ENCODE peak calls at places on chromosome 4, in seven cellular contexts. Y is lung; O is cardiac fibroblast; M is AG04449; F is CD8-positive, alpha-beta T cell; K is astrocyte of the spinal cord; X is endodermal cell. L is an unnamed sample.

GRCh38 chr4:157115613-157116340 is 39.8 kb downstream of the GLRB start:
- DNase-seq in Y (no peak), O (peak), M (peak), F (no peak), K (peak), X (no peak), L (peak)

GRCh38 chr4:129146639-129147038 is 50.7 kb downstream of the C4orf33 start:
- DNase-seq in Y (no peak), O (no peak), M (no peak), F (no peak), K (no peak), X (no peak), L (no peak)

GRCh38 chr4:185524888-185525863 is 10.1 kb downstream of the PDLIM3 start:
- DNase-seq in Y (no peak), O (no peak), M (no peak), F (no peak), K (no peak), X (no peak), L (no peak)

GRCh38 chr4:2750719-2751605 is 5.2 kb downstream of the TNIP2 start:
- DNase-seq in Y (no peak), O (no peak), M (no peak), F (no peak), K (no peak), X (no peak), L (no peak)

GRCh38 chr4:153735901-153736461 is 23.8 kb downstream of the RNF175 start:
- DNase-seq in Y (no peak), O (no peak), M (no peak), F (no peak), K (no peak), X (no peak), L (no peak)

GRCh38 chr4:153514001-153514526 is 47.9 kb downstream of the TMEM131L start:
- DNase-seq in Y (no peak), O (peak), M (peak), F (no peak), K (peak), X (no peak), L (no peak)

GRCh38 chr4:14520171-14520570 is 482.1 kb upstream of the CPEB2 start:
- DNase-seq in Y (no peak), O (peak), M (no peak), F (no peak), K (peak), X (no peak), L (no peak)

GRCh38 chr4:78058591-78059523 is 1.7 kb downstream of the FRAS1 start:
- DNase-seq in Y (peak), O (peak), M (no peak), F (no peak), K (peak), X (peak), L (peak)

GRCh38 chr4:137956256-137956655 is 285.9 kb downstream of the SLC7A11 start:
- DNase-seq in Y (no peak), O (peak), M (no peak), F (no peak), K (no peak), X (no peak), L (no peak)

GRCh38 chr4:171101845-171102244 is 711.4 kb upstream of the GALNTL6 start:
- DNase-seq in Y (no peak), O (no peak), M (no peak), F (no peak), K (no peak), X (no peak), L (no peak)

GRCh38 chr4:40316333-40316781 is 18.8 kb upstream of the CHRNA9 start:
- DNase-seq in Y (no peak), O (peak), M (peak), F (no peak), K (peak), X (no peak), L (peak)

GRCh38 chr4:79764118-79764517 is 308.9 kb downstream of the ANTXR2 start:
- DNase-seq in Y (no peak), O (no peak), M (no peak), F (no peak), K (no peak), X (no peak), L (no peak)

GRCh38 chr4:8009710-8010534 is 70.3 kb upstream of the AFAP1 start:
- DNase-seq in Y (no peak), O (no peak), M (no peak), F (no peak), K (no peak), X (no peak), L (no peak)

GRCh38 chr4:88527787-88528186 is 4.2 kb upstream of the PYURF start:
- DNase-seq in Y (no peak), O (no peak), M (no peak), F (no peak), K (no peak), X (no peak), L (no peak)

GRCh38 chr4:88533088-88533790 is 9.7 kb upstream of the PYURF start:
- DNase-seq in Y (no peak), O (peak), M (no peak), F (no peak), K (peak), X (peak), L (no peak)

GRCh38 chr4:88526221-88526815 is 2.7 kb upstream of the PYURF start:
- DNase-seq in Y (no peak), O (peak), M (no peak), F (no peak), K (no peak), X (no peak), L (no peak)

GRCh38 chr4:88531549-88531948 is 8.0 kb upstream of the PYURF start:
- DNase-seq in Y (no peak), O (no peak), M (no peak), F (no peak), K (peak), X (no peak), L (no peak)

GRCh38 chr4:88528861-88529260 is 5.3 kb upstream of the PYURF start:
- DNase-seq in Y (no peak), O (peak), M (no peak), F (no peak), K (no peak), X (no peak), L (no peak)
- TF ChIP-seq CTCF in Y (no peak), O (peak), M (no peak), F (no peak), K (no peak), X (no peak), L (no peak)

GRCh38 chr4:118032691-118033090 is 1.6 kb upstream of the NDST3 start:
- DNase-seq in Y (no peak), O (no peak), M (no peak), F (no peak), K (peak), X (peak), L (no peak)
- H3K4me3 ChIP-seq in Y (no peak), O (no peak), M (no peak), F (no peak), K (peak), X (peak), L (peak)

DNA sequence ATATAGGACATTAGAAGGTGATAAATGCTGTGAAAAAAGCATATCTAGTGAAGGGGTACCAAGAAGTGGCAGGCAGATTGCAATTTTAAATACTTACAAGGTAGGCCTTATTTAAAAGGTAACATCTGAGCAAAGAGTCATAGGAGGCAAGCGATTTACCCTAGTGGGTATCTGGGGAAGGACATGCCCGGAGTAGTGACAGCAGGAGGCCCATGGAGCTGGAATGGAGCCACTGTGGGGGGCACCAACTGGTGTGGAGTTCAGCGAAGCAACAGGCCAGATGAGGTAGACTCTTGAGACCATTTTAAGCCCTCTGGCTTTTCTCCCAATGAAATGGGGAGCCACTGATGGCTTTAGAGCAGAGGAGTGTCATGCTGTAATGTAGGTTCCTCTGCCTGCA is 37.3 kb downstream of the SEC24D start:
- DNase-seq in Y (no peak), O (no peak), M (no peak), F (no peak), K (no peak), X (peak), L (no peak)
- TF ChIP-seq CTCF in Y (no peak), O (peak), M (no peak), F (no peak), K (peak), X (peak), L (no peak)

GRCh38 chr4:106304632-106305031 is 11.4 kb downstream of the TBCK start:
- DNase-seq in Y (no peak), O (no peak), M (no peak), F (no peak), K (no peak), X (no peak), L (no peak)

GRCh38 chr4:106303548-106303947 is 12.5 kb downstream of the TBCK start:
- DNase-seq in Y (no peak), O (no peak), M (no peak), F (no peak), K (no peak), X (no peak), L (no peak)

GRCh38 chr4:106305435-106306055 is 10.5 kb downstream of the TBCK start:
- DNase-seq in Y (no peak), O (no peak), M (no peak), F (no peak), K (no peak), X (no peak), L (no peak)

GRCh38 chr4:106301393-106302084 is 14.5 kb downstream of the TBCK start:
- DNase-seq in Y (no peak), O (peak), M (no peak), F (no peak), K (no peak), X (no peak), L (no peak)

GRCh38 chr4:106306561-106306960 is 9.4 kb downstream of the TBCK start:
- DNase-seq in Y (no peak), O (no peak), M (no peak), F (no peak), K (no peak), X (no peak), L (no peak)
- H3K4me3 ChIP-seq in Y (no peak), O (no peak), M (no peak), F (no peak), K (no peak), X (no peak), L (no peak)

DNA sequence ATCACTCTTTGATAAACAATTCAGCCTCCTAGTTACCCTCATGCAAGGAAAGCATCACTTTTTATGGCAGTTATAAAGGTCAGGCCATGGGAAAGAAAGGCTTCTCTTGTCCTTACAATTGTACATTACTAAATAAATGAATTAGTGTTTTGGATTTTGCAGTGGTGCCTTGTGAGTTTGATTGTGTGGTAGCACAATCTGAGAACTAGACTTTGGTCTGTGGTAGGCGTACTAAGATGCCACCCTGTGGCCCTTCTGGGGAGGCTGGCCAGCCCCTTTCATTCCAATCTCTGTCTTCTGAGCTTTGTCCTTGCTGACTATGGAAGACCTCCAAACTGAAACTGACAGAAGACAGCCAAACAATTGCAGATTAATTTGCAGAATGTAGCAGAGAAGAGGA is 14.6 kb upstream of the HNRNPD start:
- DNase-seq in Y (no peak), O (no peak), M (no peak), F (no peak), K (no peak), X (no peak), L (no peak)
- TF ChIP-seq CTCF in Y (no peak), O (no peak), M (no peak), F (no peak), K (no peak), X (peak), L (peak)

DNA sequence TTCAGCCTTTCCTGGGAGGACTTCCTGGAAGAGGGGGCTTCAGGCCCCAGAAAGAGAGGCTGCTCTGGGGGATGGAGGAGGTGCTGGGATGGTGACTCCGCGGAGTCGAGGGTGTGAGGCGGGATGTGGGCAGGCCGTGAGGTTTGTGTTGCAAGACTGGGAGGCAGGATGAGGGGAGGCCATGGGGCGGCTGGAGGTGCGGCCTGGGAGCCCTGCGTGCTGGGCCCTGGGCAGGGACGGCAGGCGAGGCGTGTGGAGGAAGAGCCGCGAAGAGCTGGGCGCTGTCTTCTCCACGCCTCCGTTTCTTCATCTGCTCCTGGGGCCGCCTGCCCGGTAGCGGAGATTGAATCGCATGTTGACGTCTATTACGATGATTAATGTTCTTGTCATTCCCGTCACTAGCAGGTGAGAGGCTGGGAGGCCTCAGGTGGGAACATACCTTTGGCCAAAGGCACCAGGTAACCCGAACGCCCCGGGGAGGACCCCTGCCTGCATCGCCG is 854 bp upstream of the FGFRL1 start:
- DNase-seq in Y (peak), O (peak), M (peak), F (peak), K (peak), X (peak), L (no peak)
- H3K4me3 ChIP-seq in Y (no peak), O (peak), M (peak), F (peak), K (peak), X (no peak), L (peak)

GRCh38 chr4:177441803-177442622 is at the start of gene AGA:
- DNase-seq in Y (peak), O (peak), M (peak), F (peak), K (peak), X (peak), L (peak)
- TF ChIP-seq CTCF in Y (no peak), O (no peak), M (no peak), F (no peak), K (no peak), X (no peak), L (no peak)

DNA sequence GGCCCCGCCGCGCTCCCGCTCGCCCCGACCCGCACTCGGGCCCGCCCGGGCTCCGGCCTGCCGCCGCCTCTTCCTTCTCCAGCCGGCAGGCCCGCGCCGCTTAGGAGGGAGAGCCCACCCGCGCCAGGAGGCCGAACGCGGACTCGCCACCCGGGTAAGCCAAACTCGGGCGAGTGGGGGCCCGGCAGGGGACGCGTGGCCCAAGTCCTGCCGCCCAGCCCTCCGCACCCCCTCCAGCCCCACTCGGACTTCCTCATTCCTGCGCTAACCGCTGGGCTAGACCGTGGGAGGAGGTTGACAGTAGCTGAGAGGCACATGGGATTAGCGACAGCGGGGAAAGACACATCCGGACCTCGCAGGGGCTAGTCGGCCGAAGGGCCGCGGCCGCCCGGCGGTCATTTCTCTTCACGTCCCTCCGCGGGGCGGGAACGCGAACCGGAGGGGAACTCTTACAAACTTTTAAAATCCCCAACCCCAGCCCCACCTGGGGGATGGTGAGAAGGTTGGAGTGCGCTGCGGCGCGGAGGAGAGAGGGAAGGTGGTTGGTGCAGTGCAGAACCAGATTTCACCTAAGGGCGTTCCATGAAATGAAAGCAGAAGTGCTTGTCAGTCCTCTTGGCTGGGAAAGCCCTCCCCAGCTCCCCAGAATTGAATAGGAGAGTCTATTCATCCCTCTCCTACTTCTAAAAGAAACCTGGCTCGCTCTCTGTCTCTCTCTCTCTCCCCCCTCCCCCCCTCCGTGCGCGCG is 650 bp downstream of the NFKB1 start:
- DNase-seq in Y (peak), O (peak), M (peak), F (peak), K (peak), X (peak), L (no peak)
- H3K4me3 ChIP-seq in Y (peak), O (peak), M (peak), F (peak), K (peak), X (peak), L (peak)

DNA sequence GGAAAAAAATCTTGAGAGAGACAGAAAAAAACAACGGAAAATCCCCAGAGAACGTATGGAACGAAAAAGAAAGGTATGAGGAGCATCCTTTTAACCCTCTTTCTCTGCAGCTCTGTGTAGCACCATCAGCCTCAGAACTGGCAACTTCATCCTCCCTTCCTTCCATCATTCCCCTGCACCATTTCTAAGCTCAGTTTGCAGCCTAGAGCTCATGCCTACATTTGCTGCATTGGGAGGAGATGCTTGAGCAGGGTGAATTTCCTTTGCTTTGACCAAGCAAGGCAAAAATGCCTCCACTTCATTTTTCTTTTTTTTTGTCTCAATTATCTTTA is 67.9 kb downstream of the ANK2 start:
- DNase-seq in Y (no peak), O (no peak), M (no peak), F (no peak), K (no peak), X (no peak), L (no peak)
- TF ChIP-seq CTCF in Y (no peak), O (no peak), M (no peak), F (no peak), K (no peak), X (no peak), L (no peak)

DNA sequence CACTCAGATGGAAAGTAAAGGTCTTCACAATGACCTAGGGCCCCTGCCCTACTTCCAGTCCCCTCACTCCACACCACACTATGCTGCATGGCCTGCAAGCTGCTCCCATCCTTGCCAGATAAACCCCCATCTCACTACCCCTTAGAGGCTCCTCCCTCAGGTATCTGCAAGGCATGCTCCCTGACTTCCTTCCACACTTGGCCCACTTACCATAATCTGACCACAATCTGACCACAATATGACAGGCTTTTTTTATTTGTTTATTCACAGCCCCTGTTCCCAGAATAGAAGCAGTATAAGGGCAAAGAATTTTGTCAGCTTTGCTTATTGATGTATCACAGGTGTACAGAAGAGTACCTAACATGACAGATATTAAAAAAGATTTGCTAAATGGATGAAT is 124.7 kb downstream of the CAMK2D start:
- DNase-seq in Y (no peak), O (peak), M (no peak), F (peak), K (peak), X (no peak), L (no peak)
- H3K4me3 ChIP-seq in Y (no peak), O (no peak), M (no peak), F (no peak), K (no peak), X (no peak), L (no peak)

L was measured in HFF-Myc.